ENCODE peak calls at places on chromosome 1, in seven cellular contexts. One of them, this sample, is unnamed. For H4K20me1, the result is how much of the 10 kb centered on the place peaks cover.

GRCh38 chr1:97739596-97740103 is 181.2 kb downstream of the DPYD start:
- DNase-seq in GM23338: no peak
- DNase-seq in OCI-LY7: no peak
- DNase-seq in neural progenitor cell: peak
- DNase-seq in GM23248: peak
- DNase-seq in PC-3: no peak
- DNase-seq in fibroblast of lung: peak
- DNase-seq in this sample: no peak

GRCh38 chr1:180170569-180170968 is 15.9 kb downstream of the QSOX1 start:
- DNase-seq in GM23338: no peak
- DNase-seq in fibroblast of lung: no peak
- DNase-seq in GM23248: no peak
- DNase-seq in PC-3: peak
- DNase-seq in OCI-LY7: no peak
- DNase-seq in neural progenitor cell: no peak
- DNase-seq in this sample: no peak

GRCh38 chr1:231971397-231972233 is 345.0 kb downstream of the DISC1 start:
- DNase-seq in PC-3: peak
- DNase-seq in GM23248: peak
- DNase-seq in GM23338: no peak
- DNase-seq in fibroblast of lung: peak
- DNase-seq in OCI-LY7: no peak
- DNase-seq in neural progenitor cell: no peak
- DNase-seq in this sample: peak

GRCh38 chr1:163202833-163203451 is at the start of gene RGS5:
- DNase-seq in PC-3: no peak
- DNase-seq in GM23338: peak
- DNase-seq in fibroblast of lung: peak
- DNase-seq in GM23248: peak
- DNase-seq in neural progenitor cell: peak
- DNase-seq in OCI-LY7: no peak
- DNase-seq in this sample: no peak

GRCh38 chr1:1351511-1352427 is 2.6 kb upstream of the DVL1 start:
- DNase-seq in neural progenitor cell: no peak
- DNase-seq in GM23338: peak
- DNase-seq in PC-3: no peak
- DNase-seq in GM23248: peak
- DNase-seq in OCI-LY7: no peak
- DNase-seq in fibroblast of lung: peak
- DNase-seq in this sample: no peak

GRCh38 chr1:162370721-162371120 is 5.9 kb downstream of the SPATA46 start:
- DNase-seq in GM23248: no peak
- DNase-seq in neural progenitor cell: no peak
- DNase-seq in OCI-LY7: no peak
- DNase-seq in fibroblast of lung: no peak
- DNase-seq in PC-3: no peak
- DNase-seq in GM23338: no peak
- DNase-seq in this sample: no peak

GRCh38 chr1:43491056-43491455 is 37.3 kb upstream of the HYI start:
- DNase-seq in GM23248: no peak
- DNase-seq in PC-3: no peak
- DNase-seq in fibroblast of lung: no peak
- DNase-seq in neural progenitor cell: no peak
- DNase-seq in OCI-LY7: no peak
- DNase-seq in GM23338: no peak
- DNase-seq in this sample: no peak

GRCh38 chr1:30879126-30879786 is 29.3 kb downstream of the SDC3 start:
- DNase-seq in GM23338: no peak
- DNase-seq in OCI-LY7: no peak
- DNase-seq in GM23248: peak
- DNase-seq in neural progenitor cell: no peak
- DNase-seq in fibroblast of lung: peak
- DNase-seq in PC-3: peak
- DNase-seq in this sample: no peak

GRCh38 chr1:15916417-15916816 is 59.5 kb downstream of the ZBTB17 start:
- DNase-seq in OCI-LY7: no peak
- DNase-seq in neural progenitor cell: no peak
- DNase-seq in GM23248: peak
- DNase-seq in PC-3: peak
- DNase-seq in GM23338: no peak
- DNase-seq in fibroblast of lung: peak
- DNase-seq in this sample: no peak

GRCh38 chr1:183230403-183230802 is 44.3 kb downstream of the LAMC2 start:
- DNase-seq in fibroblast of lung: peak
- DNase-seq in GM23338: no peak
- DNase-seq in GM23248: peak
- DNase-seq in OCI-LY7: no peak
- DNase-seq in neural progenitor cell: no peak
- DNase-seq in PC-3: peak
- DNase-seq in this sample: no peak

GRCh38 chr1:111599781-111600180 is 19.8 kb upstream of the RAP1A start:
- DNase-seq in GM23338: no peak
- DNase-seq in neural progenitor cell: no peak
- DNase-seq in fibroblast of lung: no peak
- DNase-seq in GM23248: no peak
- DNase-seq in OCI-LY7: no peak
- DNase-seq in PC-3: no peak
- DNase-seq in this sample: no peak

GRCh38 chr1:162696286-162696862 is 64.1 kb downstream of the DDR2 start:
- DNase-seq in PC-3: peak
- DNase-seq in fibroblast of lung: peak
- DNase-seq in OCI-LY7: no peak
- DNase-seq in GM23338: peak
- DNase-seq in neural progenitor cell: peak
- DNase-seq in GM23248: peak
- DNase-seq in this sample: no peak

GRCh38 chr1:14881775-14882672 is 271.5 kb upstream of the TMEM51 start:
- DNase-seq in GM23248: peak
- DNase-seq in fibroblast of lung: peak
- DNase-seq in GM23338: no peak
- DNase-seq in neural progenitor cell: no peak
- DNase-seq in OCI-LY7: peak
- DNase-seq in PC-3: no peak
- DNase-seq in this sample: peak

GRCh38 chr1:227469708-227470107 is 93.6 kb upstream of the ZNF678 start:
- DNase-seq in fibroblast of lung: no peak
- DNase-seq in OCI-LY7: no peak
- DNase-seq in neural progenitor cell: no peak
- DNase-seq in GM23248: no peak
- DNase-seq in GM23338: no peak
- DNase-seq in PC-3: no peak
- DNase-seq in this sample: no peak

DNA sequence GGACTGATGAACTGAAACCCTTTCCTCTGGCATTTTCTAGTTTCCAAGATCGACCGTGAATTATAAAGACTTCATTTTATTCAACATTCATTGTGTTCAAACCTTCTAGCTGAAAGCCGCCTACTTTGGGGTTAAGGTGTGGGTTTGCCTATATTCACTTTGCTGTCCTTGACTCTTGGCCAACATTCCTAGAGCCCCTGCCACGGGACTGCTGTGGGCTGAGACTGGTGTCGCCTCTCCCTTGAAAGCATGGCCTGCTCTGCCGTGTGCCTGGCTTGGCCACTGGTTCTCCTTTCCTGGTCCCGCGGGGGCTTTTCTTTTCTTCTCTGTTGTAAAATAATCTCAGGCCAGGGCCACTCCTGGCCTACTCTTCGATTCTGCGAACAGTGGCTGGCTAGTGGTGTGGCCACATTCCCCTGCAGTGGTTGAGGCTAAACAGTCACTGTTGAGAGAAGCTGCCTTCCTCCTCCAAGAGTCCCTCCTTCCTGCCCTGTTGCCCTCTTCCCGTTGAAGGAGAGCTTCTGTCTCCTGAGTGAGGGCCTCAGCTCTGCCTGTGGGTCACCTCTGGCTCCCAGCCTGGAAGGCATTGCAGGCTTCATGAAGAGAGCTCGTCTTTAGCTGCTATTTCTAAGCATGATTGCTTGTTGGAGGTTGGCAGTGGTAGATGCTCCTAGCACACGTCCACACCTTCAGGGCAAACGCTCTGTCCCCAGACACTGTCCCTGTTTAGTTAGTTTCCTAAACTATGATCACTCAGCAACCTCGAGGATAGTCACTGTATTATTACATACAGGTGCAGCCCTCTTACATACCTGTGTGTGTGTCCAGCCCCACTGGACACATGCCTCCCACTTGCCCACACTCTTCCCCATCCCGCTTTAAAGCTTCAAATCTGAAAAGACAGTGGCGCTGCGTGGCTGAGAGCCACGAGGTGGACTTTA is 80.5 kb downstream of the GALNT2 start:
- DNase-seq in fibroblast of lung: no peak
- DNase-seq in PC-3: no peak
- DNase-seq in GM23248: no peak
- DNase-seq in neural progenitor cell: no peak
- DNase-seq in OCI-LY7: no peak
- DNase-seq in GM23338: no peak
- DNase-seq in this sample: no peak
- H4K20me1 ChIP-seq in fibroblast of lung: under half
- H4K20me1 ChIP-seq in PC-3: under half
- H4K20me1 ChIP-seq in GM23248: under half
- H4K20me1 ChIP-seq in neural progenitor cell: half or more
- H4K20me1 ChIP-seq in OCI-LY7: under half
- H4K20me1 ChIP-seq in GM23338: under half
- H4K20me1 ChIP-seq in this sample: under half

GRCh38 chr1:10050611-10051010 is 17.9 kb downstream of the UBE4B start:
- DNase-seq in OCI-LY7: no peak
- DNase-seq in fibroblast of lung: no peak
- DNase-seq in GM23248: no peak
- DNase-seq in GM23338: no peak
- DNase-seq in neural progenitor cell: no peak
- DNase-seq in PC-3: no peak
- DNase-seq in this sample: no peak

GRCh38 chr1:10042746-10043145 is 10.0 kb downstream of the UBE4B start:
- DNase-seq in GM23338: no peak
- DNase-seq in fibroblast of lung: no peak
- DNase-seq in neural progenitor cell: no peak
- DNase-seq in PC-3: no peak
- DNase-seq in OCI-LY7: no peak
- DNase-seq in GM23248: no peak
- DNase-seq in this sample: no peak

GRCh38 chr1:10048601-10049000 is 15.8 kb downstream of the UBE4B start:
- DNase-seq in OCI-LY7: no peak
- DNase-seq in GM23338: no peak
- DNase-seq in GM23248: no peak
- DNase-seq in neural progenitor cell: no peak
- DNase-seq in fibroblast of lung: no peak
- DNase-seq in PC-3: no peak
- DNase-seq in this sample: no peak

GRCh38 chr1:10046356-10047085 is 13.8 kb downstream of the UBE4B start:
- DNase-seq in fibroblast of lung: peak
- DNase-seq in GM23338: no peak
- DNase-seq in GM23248: peak
- DNase-seq in OCI-LY7: no peak
- DNase-seq in PC-3: no peak
- DNase-seq in neural progenitor cell: peak
- DNase-seq in this sample: no peak

DNA sequence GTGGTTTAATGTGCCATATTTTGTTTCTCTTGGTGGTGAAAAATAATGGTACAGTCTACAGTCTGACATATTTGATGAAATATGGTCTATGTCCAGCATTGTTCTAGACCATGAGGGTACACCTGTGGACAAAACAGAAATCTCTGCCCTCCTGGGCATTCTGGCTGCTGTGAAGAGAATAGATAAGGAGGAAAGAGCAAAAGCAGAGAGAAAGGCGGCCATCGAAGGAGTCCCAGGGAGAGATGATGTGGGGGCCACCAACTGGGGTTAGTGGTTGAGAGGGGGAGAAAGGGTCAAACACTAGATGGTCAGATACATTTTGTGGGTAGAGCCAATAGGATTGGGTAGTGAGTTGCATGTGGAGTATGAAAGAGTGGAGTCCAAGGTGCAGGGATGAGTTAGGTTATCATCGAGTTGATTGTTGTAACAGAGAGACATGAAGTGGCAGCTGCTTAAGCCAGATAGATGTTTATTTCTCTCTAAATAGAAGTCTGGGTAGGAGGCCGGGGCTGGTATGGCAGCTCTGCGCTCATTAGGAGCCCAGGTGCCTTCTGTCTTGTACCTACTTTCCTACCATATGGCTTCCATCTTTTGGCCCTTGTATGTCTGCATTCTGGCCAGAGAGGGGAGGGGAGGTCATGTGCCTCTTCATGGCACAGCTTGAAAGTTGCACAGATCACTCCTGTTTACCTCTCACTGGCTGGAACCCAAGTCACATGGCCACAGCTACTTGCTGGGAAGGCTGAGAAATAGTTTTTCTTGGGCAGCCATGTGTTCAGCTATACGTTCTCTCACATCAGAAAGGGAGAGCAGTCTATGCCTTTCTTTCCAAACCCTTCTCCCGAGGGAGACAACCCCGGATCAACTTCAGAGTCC is 13.0 kb downstream of the UBE4B start:
- DNase-seq in PC-3: no peak
- DNase-seq in OCI-LY7: no peak
- DNase-seq in GM23338: no peak
- DNase-seq in fibroblast of lung: peak
- DNase-seq in neural progenitor cell: no peak
- DNase-seq in GM23248: peak
- DNase-seq in this sample: no peak
- H4K20me1 ChIP-seq in PC-3: under half
- H4K20me1 ChIP-seq in OCI-LY7: under half
- H4K20me1 ChIP-seq in GM23338: under half
- H4K20me1 ChIP-seq in fibroblast of lung: under half
- H4K20me1 ChIP-seq in neural progenitor cell: half or more
- H4K20me1 ChIP-seq in GM23248: under half
- H4K20me1 ChIP-seq in this sample: under half

DNA sequence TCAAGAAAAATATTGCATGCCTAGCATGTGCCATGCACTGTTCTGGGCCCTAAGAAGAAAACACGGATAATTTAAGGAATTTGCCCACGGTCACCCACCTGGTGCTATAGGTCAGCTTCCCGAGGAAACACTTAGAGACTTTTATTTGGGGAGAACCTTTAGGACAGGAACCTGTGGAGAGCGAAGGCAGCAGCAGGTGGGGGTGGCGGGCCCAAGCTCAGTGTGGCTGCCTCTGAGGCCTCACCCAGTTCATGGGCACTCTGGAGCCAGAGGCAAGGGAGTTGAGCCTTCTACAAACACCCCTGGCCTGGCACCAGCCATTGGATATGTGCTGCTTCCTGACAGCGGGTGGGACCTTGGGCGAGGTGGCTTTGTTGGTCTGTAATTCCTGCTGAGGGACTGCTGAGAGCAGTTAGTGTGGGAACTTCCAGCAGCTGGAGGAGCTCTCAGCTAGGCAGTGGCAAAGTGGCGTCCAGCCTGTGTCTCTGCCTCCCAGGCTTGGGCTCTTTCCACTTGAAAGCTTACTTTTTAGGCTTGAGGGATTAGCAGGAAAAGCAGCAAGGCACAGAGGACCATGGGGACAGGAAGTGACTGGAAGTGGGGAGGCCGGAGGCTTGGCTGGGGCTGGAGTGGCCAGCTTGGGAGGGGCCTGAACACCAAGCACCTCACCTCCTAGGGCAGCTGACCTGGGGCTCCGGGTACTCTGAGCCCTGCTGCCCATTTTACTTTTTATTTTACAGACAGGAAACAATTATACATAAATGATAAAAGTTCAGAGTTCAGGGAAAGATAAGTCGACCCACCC is 19.1 kb downstream of the MRPL37 start:
- DNase-seq in GM23248: peak
- DNase-seq in GM23338: no peak
- DNase-seq in OCI-LY7: no peak
- DNase-seq in neural progenitor cell: peak
- DNase-seq in fibroblast of lung: no peak
- DNase-seq in PC-3: no peak
- DNase-seq in this sample: no peak
- H4K20me1 ChIP-seq in GM23248: under half
- H4K20me1 ChIP-seq in GM23338: under half
- H4K20me1 ChIP-seq in OCI-LY7: under half
- H4K20me1 ChIP-seq in neural progenitor cell: under half
- H4K20me1 ChIP-seq in fibroblast of lung: under half
- H4K20me1 ChIP-seq in PC-3: under half
- H4K20me1 ChIP-seq in this sample: under half

GRCh38 chr1:40171036-40171435 is 9.8 kb downstream of the RLF start:
- DNase-seq in PC-3: no peak
- DNase-seq in GM23338: no peak
- DNase-seq in fibroblast of lung: no peak
- DNase-seq in GM23248: no peak
- DNase-seq in OCI-LY7: no peak
- DNase-seq in neural progenitor cell: no peak
- DNase-seq in this sample: no peak
- H4K20me1 ChIP-seq in PC-3: half or more
- H4K20me1 ChIP-seq in GM23338: under half
- H4K20me1 ChIP-seq in fibroblast of lung: under half
- H4K20me1 ChIP-seq in GM23248: half or more
- H4K20me1 ChIP-seq in OCI-LY7: under half
- H4K20me1 ChIP-seq in neural progenitor cell: half or more
- H4K20me1 ChIP-seq in this sample: under half